ENCODE peak calls at places on chromosomes 13 and 19, in seven cellular contexts. F is HEK293T; P is EL; V is GM23338; I is effector CD4-positive, alpha-beta T cell; J is thyroid gland; U is activated T-cell treated with anti-CD3 and anti-CD28 coated beads for 1 hour. B is an unnamed sample.

GRCh38 chr19:51097166-51097736 is 11.0 kb downstream of the CTU1 start:
- DNase-seq in J (peak), U (peak), I (peak), P (peak), F (peak), V (peak), B (peak)

GRCh38 chr13:24540236-24541126 is 27.9 kb upstream of the PARP4 start:
- DNase-seq in I (no peak), U (no peak), V (peak), F (peak), J (no peak), P (no peak), B (no peak)

GRCh38 chr13:108044929-108045328 is 170.4 kb downstream of the LIG4 start:
- DNase-seq in U (no peak), F (no peak), V (no peak), P (no peak), I (no peak), J (no peak), B (no peak)

GRCh38 chr19:913080-913748 is at the start of gene R3HDM4:
- DNase-seq in P (peak), I (peak), U (peak), F (peak), J (peak), V (peak), B (peak)

GRCh38 chr13:114279146-114279545 is 2.3 kb upstream of the UPF3A start:
- DNase-seq in U (no peak), J (no peak), V (no peak), F (no peak), I (no peak), P (no peak), B (no peak)

GRCh38 chr13:107867701-107868661 is 347.4 kb downstream of the LIG4 start:
- DNase-seq in V (peak), P (no peak), U (no peak), J (peak), I (no peak), F (peak), B (no peak)

GRCh38 chr19:3178377-3178972 is at the start of gene S1PR4:
- DNase-seq in U (peak), F (no peak), I (peak), P (no peak), J (no peak), V (no peak), B (no peak)

GRCh38 chr19:50975766-50976165 is 6.4 kb upstream of the KLK6 start:
- DNase-seq in F (no peak), I (no peak), U (no peak), J (peak), P (no peak), V (peak), B (no peak)

GRCh38 chr13:97003071-97003470 is 8.8 kb upstream of the OXGR1 start:
- DNase-seq in J (no peak), F (no peak), U (no peak), V (no peak), P (no peak), I (no peak), B (no peak)

GRCh38 chr19:7633619-7634018 is at the start of gene PCP2:
- DNase-seq in V (no peak), F (no peak), I (no peak), J (no peak), P (no peak), U (no peak), B (no peak)

GRCh38 chr19:7983995-7984837 is 21.2 kb downstream of the ELAVL1 start:
- DNase-seq in P (no peak), J (no peak), U (no peak), I (no peak), F (no peak), V (no peak), B (no peak)

GRCh38 chr19:48568345-48568886 is 16.4 kb downstream of the SULT2B1 start:
- DNase-seq in F (no peak), I (no peak), U (no peak), J (peak), V (peak), P (peak), B (peak)

GRCh38 chr19:34336781-34337271 is 28.2 kb upstream of the GPI start:
- DNase-seq in I (peak), F (peak), V (peak), P (peak), U (peak), J (peak), B (peak)

GRCh38 chr19:1045247-1045603 is 5.3 kb downstream of the ABCA7 start:
- DNase-seq in F (peak), I (peak), U (no peak), J (no peak), V (peak), P (no peak), B (no peak)

GRCh38 chr19:719636-720377 is 11.1 kb downstream of the PALM start:
- DNase-seq in J (no peak), V (peak), P (no peak), I (no peak), U (no peak), F (no peak), B (no peak)

GRCh38 chr19:900302-901111 is 7.2 kb downstream of the RNU6-9 start:
- DNase-seq in I (no peak), V (peak), J (no peak), P (no peak), F (peak), U (no peak), B (no peak)

GRCh38 chr13:114078501-114079451 is 53.6 kb downstream of the RASA3 start:
- DNase-seq in U (no peak), F (no peak), I (no peak), J (peak), P (peak), V (no peak), B (peak)

GRCh38 chr19:15517778-15518177 is 9.5 kb downstream of the CYP4F22 start:
- DNase-seq in F (no peak), P (no peak), V (no peak), U (no peak), J (no peak), I (no peak), B (no peak)

GRCh38 chr19:4866595-4867424 is 657 bp downstream of the PLIN3 start:
- DNase-seq in U (peak), I (peak), F (no peak), J (peak), P (peak), V (peak), B (peak)

GRCh38 chr13:60944016-60944415 is 471.6 kb downstream of the PCDH20 start:
- DNase-seq in J (no peak), I (no peak), P (no peak), V (no peak), F (no peak), U (no peak), B (no peak)

GRCh38 chr13:76882431-76882830 is 3.8 kb downstream of the KCTD12 start:
- DNase-seq in P (no peak), V (no peak), U (no peak), I (no peak), F (no peak), J (no peak), B (peak)

GRCh38 chr19:42850981-42851717 is 28.4 kb downstream of the PSG1 start:
- DNase-seq in F (no peak), V (no peak), U (no peak), I (no peak), P (peak), J (no peak), B (peak)

GRCh38 chr19:54179921-54180452 is 7.0 kb upstream of the TMC4 start:
- DNase-seq in I (no peak), J (no peak), V (peak), U (no peak), F (peak), P (no peak), B (peak)

GRCh38 chr19:5903502-5904301 is at the start of gene NDUFA11:
- DNase-seq in F (peak), I (peak), J (peak), U (peak), P (peak), V (peak), B (peak)

GRCh38 chr19:57814505-57815246 is at the start of gene ZNF552:
- DNase-seq in P (peak), J (peak), I (peak), U (peak), V (peak), F (peak), B (peak)

GRCh38 chr19:17394891-17395415 is 957 bp upstream of the CCDC194 start:
- DNase-seq in I (peak), U (peak), P (peak), F (peak), J (peak), V (peak), B (no peak)

GRCh38 chr19:29211562-29212416 is 1.2 kb downstream of the UQCRFS1 start:
- DNase-seq in V (peak), J (no peak), I (no peak), P (peak), F (no peak), U (no peak), B (peak)

GRCh38 chr19:29308977-29309520 is 96.1 kb upstream of the UQCRFS1 start:
- DNase-seq in J (no peak), U (no peak), I (no peak), V (peak), F (no peak), P (no peak), B (no peak)

GRCh38 chr13:30892966-30893365 is 13.1 kb upstream of the MEDAG start:
- DNase-seq in U (no peak), V (peak), I (no peak), F (peak), J (peak), P (peak), B (peak)

GRCh38 chr13:40749327-40749726 is 21.7 kb downstream of the MRPS31 start:
- DNase-seq in J (no peak), I (no peak), V (no peak), P (no peak), F (no peak), U (no peak), B (no peak)